ENCODE peak calls at places on chromosome 10, in four cellular contexts. L is WTC11, S is K562, T is GM12878. R is an unnamed sample.

GRCh38 chr10:24277277-24277676 is 68.3 kb downstream of the KIAA1217 start:
- DNase-seq in S (no peak), T (no peak), L (no peak), R (no peak)

GRCh38 chr10:44997105-44997748 is 3.5 kb upstream of the ZNF22 start:
- DNase-seq in S (no peak), T (no peak), L (no peak), R (no peak)

GRCh38 chr10:110919971-110920881 is 822 bp downstream of the SHOC2 start:
- DNase-seq in T (peak), L (peak), S (peak), R (no peak)

GRCh38 chr10:93718937-93719725 is 16.7 kb upstream of the FRA10AC1 start:
- DNase-seq in L (no peak), S (no peak), T (no peak), R (no peak)

GRCh38 chr10:62851449-62851848 is 35.3 kb upstream of the EGR2 start:
- DNase-seq in S (no peak), L (peak), T (no peak), R (no peak)

GRCh38 chr10:35343739-35344138 is 7.4 kb downstream of the CCNY start:
- DNase-seq in T (no peak), S (no peak), L (no peak), R (no peak)

GRCh38 chr10:115093776-115094361 is 704 bp downstream of the ATRNL1 start:
- DNase-seq in L (peak), S (no peak), T (no peak), R (no peak)

GRCh38 chr10:78139336-78139735 is 105.7 kb downstream of the RPS24 start:
- DNase-seq in L (peak), S (no peak), T (no peak), R (peak)

GRCh38 chr10:89369142-89370105 is 8.4 kb upstream of the IFIT1B start:
- DNase-seq in S (no peak), T (no peak), L (no peak), R (no peak)

GRCh38 chr10:15092855-15093408 is 4.2 kb upstream of the RPP38 start:
- DNase-seq in L (no peak), S (no peak), T (no peak), R (no peak)

GRCh38 chr10:73439605-73440298 is 6.4 kb upstream of the MSS51 start:
- DNase-seq in L (no peak), S (no peak), T (no peak), R (no peak)

GRCh38 chr10:50397312-50398140 is 146.2 kb upstream of the ASAH2 start:
- DNase-seq in S (no peak), T (no peak), L (no peak), R (peak)

GRCh38 chr10:53223846-53224245 is 451.3 kb upstream of the MBL2 start:
- DNase-seq in S (no peak), L (peak), T (no peak), R (no peak)

GRCh38 chr10:49023752-49024151 is 84.1 kb upstream of the LRRC18 start:
- DNase-seq in T (no peak), L (no peak), S (no peak), R (no peak)

GRCh38 chr10:91590142-91590903 is 42.5 kb downstream of the PPP1R3C start:
- DNase-seq in L (no peak), S (no peak), T (no peak), R (no peak)

GRCh38 chr10:95187617-95188016 is 6.4 kb upstream of the ACSM6 start:
- DNase-seq in L (no peak), T (no peak), S (no peak), R (no peak)

GRCh38 chr10:116274141-116274861 is 1.3 kb upstream of the GFRA1 start:
- DNase-seq in T (no peak), L (peak), S (no peak), R (no peak)

GRCh38 chr10:53403688-53404087 is 631.1 kb upstream of the MBL2 start:
- DNase-seq in S (no peak), T (no peak), L (no peak), R (no peak)

GRCh38 chr10:86711957-86712708 is 43.8 kb downstream of the LDB3 start:
- DNase-seq in S (no peak), T (peak), L (peak), R (no peak)

GRCh38 chr10:18449631-18450030 is 201.8 kb downstream of the NSUN6 start:
- DNase-seq in T (no peak), S (no peak), L (no peak), R (no peak)
- TF ChIP-seq ETV6 in T (no peak), S (no peak), L (no peak), R (no peak)

DNA sequence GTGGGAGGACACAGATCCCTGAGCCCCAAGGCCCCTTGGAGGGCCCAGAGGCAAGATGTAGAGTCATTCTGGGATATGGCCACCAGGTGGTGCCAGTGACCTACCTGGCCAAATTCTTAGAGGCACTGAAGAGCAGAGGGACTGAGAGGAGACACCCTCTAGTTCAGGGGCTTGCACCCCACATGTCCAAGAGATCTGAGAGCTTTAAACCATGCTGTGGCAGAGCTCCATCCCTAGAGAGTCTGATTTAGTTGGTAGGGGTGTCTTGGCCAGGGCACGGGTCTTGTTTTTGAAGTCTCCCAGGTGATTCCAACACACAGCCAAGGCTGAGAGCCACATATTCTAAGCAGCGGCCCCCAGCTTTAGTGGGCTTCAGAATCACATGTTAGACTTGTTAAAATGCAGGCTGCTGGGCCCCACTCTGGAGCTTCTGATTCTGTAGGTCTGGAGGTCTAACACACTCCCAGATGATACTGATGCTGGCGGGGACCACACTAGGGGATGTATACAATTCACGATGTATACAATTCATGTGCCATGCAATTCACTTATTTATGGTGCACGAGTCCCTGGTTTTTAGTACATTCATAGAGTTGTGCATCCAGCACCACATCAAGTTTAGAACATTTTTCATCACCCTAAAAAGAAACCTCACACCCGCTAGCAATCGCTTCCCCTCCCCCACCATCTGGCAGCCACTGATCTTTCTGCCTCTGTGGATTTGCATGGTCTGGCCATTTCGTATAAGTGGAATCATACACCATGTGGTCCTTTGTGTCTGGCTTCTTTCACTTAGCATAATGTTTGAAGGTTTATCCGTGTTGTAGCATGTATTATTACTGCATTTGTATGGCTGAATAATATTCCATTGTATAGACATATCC is 52.3 kb downstream of the PRF1 start:
- DNase-seq in S (peak), T (peak), L (peak), R (peak)
- TF ChIP-seq ETV6 in S (no peak), T (no peak), L (no peak), R (no peak)

DNA sequence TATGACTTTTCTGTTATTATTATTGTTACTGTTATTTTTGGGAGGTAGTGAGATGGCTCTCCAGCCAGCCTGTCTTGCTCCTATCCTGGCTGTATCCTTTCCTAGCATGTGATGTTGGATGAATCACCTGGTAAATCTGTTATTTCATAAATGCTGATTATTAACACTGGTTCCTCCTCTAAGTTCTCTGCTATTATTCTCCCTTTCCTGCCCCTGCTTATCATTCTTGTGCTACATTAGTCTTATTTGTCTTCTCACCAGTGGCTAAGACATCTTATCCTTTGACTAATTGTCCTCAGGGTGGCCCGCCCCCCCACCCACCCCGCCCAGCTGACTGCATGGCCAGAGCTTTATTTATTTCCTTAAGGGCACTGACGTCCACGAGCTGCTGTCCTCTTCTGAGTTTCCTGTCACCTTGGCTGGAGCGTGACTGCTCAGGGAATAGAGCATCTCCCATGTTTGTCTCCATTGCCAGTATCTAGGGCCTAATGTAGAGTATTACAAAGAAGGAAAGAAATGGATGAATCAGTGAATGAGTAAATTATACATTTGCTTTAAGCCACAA is 110.1 kb upstream of the KLF6 start:
- DNase-seq in L (no peak), T (no peak), S (no peak), R (no peak)
- TF ChIP-seq ETV6 in L (no peak), T (no peak), S (no peak), R (no peak)

GRCh38 chr10:132095403-132096113 is 29.8 kb downstream of the JAKMIP3 start:
- DNase-seq in L (no peak), S (no peak), T (no peak), R (no peak)

GRCh38 chr10:132097609-132098377 is 32.0 kb downstream of the JAKMIP3 start:
- DNase-seq in S (no peak), T (no peak), L (no peak), R (no peak)

GRCh38 chr10:132094581-132095234 is 29.0 kb downstream of the JAKMIP3 start:
- DNase-seq in S (no peak), T (no peak), L (no peak), R (no peak)

GRCh38 chr10:132096863-132097478 is 31.2 kb downstream of the JAKMIP3 start:
- DNase-seq in L (no peak), S (no peak), T (no peak), R (no peak)

GRCh38 chr10:132096223-132096622 is 30.5 kb downstream of the JAKMIP3 start:
- DNase-seq in S (no peak), L (no peak), T (no peak), R (peak)
- TF ChIP-seq ETV6 in S (no peak), L (no peak), T (no peak), R (no peak)

GRCh38 chr10:102812213-102812876 is 24.9 kb downstream of the CYP17A1 start:
- DNase-seq in T (no peak), L (no peak), S (no peak), R (no peak)
- TF ChIP-seq ETV6 in T (no peak), L (no peak), S (no peak), R (no peak)

DNA sequence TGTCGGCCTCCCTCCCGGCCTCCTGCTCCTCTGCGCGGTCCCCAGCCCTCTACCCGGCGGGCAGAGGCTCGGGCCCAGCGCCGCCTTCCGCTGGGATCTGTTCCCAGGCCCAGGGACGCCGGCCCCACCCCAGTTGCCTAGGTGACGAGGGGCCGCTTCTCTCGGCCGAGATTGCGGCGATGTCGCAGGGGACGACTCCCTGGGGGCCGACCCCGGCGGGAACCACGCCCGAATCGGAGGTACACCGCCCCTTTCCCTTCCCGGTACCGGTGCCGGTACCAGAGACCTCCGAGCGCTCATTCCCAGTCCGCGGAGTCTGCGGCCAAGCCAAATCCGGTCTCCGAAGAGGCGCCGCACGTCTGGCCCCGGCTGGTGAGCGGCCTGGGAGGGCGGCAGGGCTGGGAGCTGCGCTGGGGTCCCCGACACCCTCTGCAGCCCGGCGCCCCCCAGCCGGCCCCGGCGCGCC is at the start of gene CABCOCO1:
- DNase-seq in L (peak), T (no peak), S (no peak), R (no peak)
- TF ChIP-seq ETV6 in L (peak), T (no peak), S (no peak), R (no peak)

GRCh38 chr10:17116193-17116592 is 13.4 kb downstream of the CUBN start:
- DNase-seq in L (no peak), T (no peak), S (no peak), R (no peak)

GRCh38 chr10:17113346-17113745 is 16.3 kb downstream of the CUBN start:
- DNase-seq in T (no peak), S (no peak), L (no peak), R (no peak)

GRCh38 chr10:17112566-17112965 is 17.0 kb downstream of the CUBN start:
- DNase-seq in L (no peak), T (no peak), S (no peak), R (no peak)

GRCh38 chr10:17115683-17116082 is 13.9 kb downstream of the CUBN start:
- DNase-seq in L (no peak), T (no peak), S (no peak), R (no peak)

GRCh38 chr10:17113889-17114288 is 15.7 kb downstream of the CUBN start:
- DNase-seq in T (no peak), L (no peak), S (no peak), R (no peak)
- TF ChIP-seq ETV6 in T (no peak), L (no peak), S (no peak), R (no peak)

GRCh38 chr10:125023269-125023668 is 81.3 kb downstream of the ZRANB1 start:
- DNase-seq in T (no peak), S (no peak), L (no peak), R (peak)

GRCh38 chr10:125022671-125023070 is 80.7 kb downstream of the ZRANB1 start:
- DNase-seq in L (no peak), S (no peak), T (no peak), R (no peak)

GRCh38 chr10:125020871-125021270 is 78.9 kb downstream of the ZRANB1 start:
- DNase-seq in T (no peak), L (no peak), S (no peak), R (no peak)

GRCh38 chr10:125020386-125020785 is 78.5 kb downstream of the ZRANB1 start:
- DNase-seq in T (no peak), S (no peak), L (no peak), R (no peak)

GRCh38 chr10:125021686-125022374 is 79.9 kb downstream of the ZRANB1 start:
- DNase-seq in S (no peak), L (no peak), T (no peak), R (no peak)
- TF ChIP-seq ETV6 in S (no peak), L (no peak), T (no peak), R (no peak)